ENCODE peak calls at places on chromosome X, in eight cellular contexts. One of them, this sample, is unnamed.

GRCh38 chrX:124042042-124042441 is 80.5 kb downstream of the STAG2 start:
- DNase-seq in NAMALWA: no peak
- DNase-seq in left colon: no peak
- DNase-seq in mucosa of gallbladder: no peak
- DNase-seq in fibroblast of the conjunctiva: no peak
- DNase-seq in stomach: no peak
- DNase-seq in mesothelial cell of epicardium: no peak
- DNase-seq in G401: no peak
- DNase-seq in this sample: no peak

GRCh38 chrX:75076429-75076828 is 79.7 kb downstream of the ABCB7 start:
- DNase-seq in NAMALWA: no peak
- DNase-seq in left colon: no peak
- DNase-seq in mucosa of gallbladder: no peak
- DNase-seq in fibroblast of the conjunctiva: no peak
- DNase-seq in stomach: no peak
- DNase-seq in mesothelial cell of epicardium: no peak
- DNase-seq in G401: no peak
- DNase-seq in this sample: no peak

GRCh38 chrX:10433296-10433965 is 187.0 kb downstream of the MID1 start:
- DNase-seq in NAMALWA: no peak
- DNase-seq in left colon: no peak
- DNase-seq in mucosa of gallbladder: no peak
- DNase-seq in fibroblast of the conjunctiva: no peak
- DNase-seq in stomach: no peak
- DNase-seq in mesothelial cell of epicardium: no peak
- DNase-seq in G401: peak; percentile 37
- DNase-seq in this sample: no peak

GRCh38 chrX:13196778-13197177 is 123.1 kb downstream of the ATXN3L start:
- DNase-seq in NAMALWA: no peak
- DNase-seq in left colon: no peak
- DNase-seq in mucosa of gallbladder: no peak
- DNase-seq in fibroblast of the conjunctiva: no peak
- DNase-seq in stomach: no peak
- DNase-seq in mesothelial cell of epicardium: no peak
- DNase-seq in G401: no peak
- DNase-seq in this sample: no peak

GRCh38 chrX:109684136-109684535 is 48.9 kb downstream of the ACSL4 start:
- DNase-seq in NAMALWA: no peak
- DNase-seq in left colon: no peak
- DNase-seq in mucosa of gallbladder: no peak
- DNase-seq in fibroblast of the conjunctiva: no peak
- DNase-seq in stomach: no peak
- DNase-seq in mesothelial cell of epicardium: no peak
- DNase-seq in G401: no peak
- DNase-seq in this sample: no peak

GRCh38 chrX:112734250-112734649 is 54.5 kb upstream of the LHFPL1 start:
- DNase-seq in NAMALWA: no peak
- DNase-seq in left colon: no peak
- DNase-seq in mucosa of gallbladder: no peak
- DNase-seq in fibroblast of the conjunctiva: no peak
- DNase-seq in stomach: no peak
- DNase-seq in mesothelial cell of epicardium: no peak
- DNase-seq in G401: no peak
- DNase-seq in this sample: no peak

GRCh38 chrX:11351375-11352295 is 58.4 kb downstream of the AMELX start:
- DNase-seq in NAMALWA: no peak
- DNase-seq in left colon: peak; percentile 46
- DNase-seq in mucosa of gallbladder: peak; percentile 51
- DNase-seq in fibroblast of the conjunctiva: no peak
- DNase-seq in stomach: peak; percentile 40
- DNase-seq in mesothelial cell of epicardium: no peak
- DNase-seq in G401: peak; percentile 1
- DNase-seq in this sample: no peak

GRCh38 chrX:54926978-54927377 is 6.4 kb downstream of the TRO start:
- DNase-seq in NAMALWA: no peak
- DNase-seq in left colon: no peak
- DNase-seq in mucosa of gallbladder: no peak
- DNase-seq in fibroblast of the conjunctiva: no peak
- DNase-seq in stomach: no peak
- DNase-seq in mesothelial cell of epicardium: no peak
- DNase-seq in G401: no peak
- DNase-seq in this sample: no peak

GRCh38 chrX:100083146-100083715 is 326.8 kb downstream of the PCDH19 start:
- DNase-seq in NAMALWA: no peak
- DNase-seq in left colon: no peak
- DNase-seq in mucosa of gallbladder: no peak
- DNase-seq in fibroblast of the conjunctiva: no peak
- DNase-seq in stomach: no peak
- DNase-seq in mesothelial cell of epicardium: no peak
- DNase-seq in G401: no peak
- DNase-seq in this sample: no peak

GRCh38 chrX:109635151-109635550 is 10.2 kb upstream of the KCNE5 start:
- DNase-seq in NAMALWA: peak; percentile 54
- DNase-seq in left colon: no peak
- DNase-seq in mucosa of gallbladder: no peak
- DNase-seq in fibroblast of the conjunctiva: no peak
- DNase-seq in stomach: no peak
- DNase-seq in mesothelial cell of epicardium: no peak
- DNase-seq in G401: no peak
- DNase-seq in this sample: peak; percentile 7

GRCh38 chrX:17788439-17788838 is 51.1 kb downstream of the SCML1 start:
- DNase-seq in NAMALWA: peak; percentile 45
- DNase-seq in left colon: no peak
- DNase-seq in mucosa of gallbladder: peak; percentile 15
- DNase-seq in fibroblast of the conjunctiva: no peak
- DNase-seq in stomach: peak; percentile 39
- DNase-seq in mesothelial cell of epicardium: no peak
- DNase-seq in G401: peak; percentile 51
- DNase-seq in this sample: peak; percentile 25

GRCh38 chrX:120111611-120112010 is 4.1 kb downstream of the RHOXF1 start:
- DNase-seq in NAMALWA: no peak
- DNase-seq in left colon: no peak
- DNase-seq in mucosa of gallbladder: no peak
- DNase-seq in fibroblast of the conjunctiva: no peak
- DNase-seq in stomach: no peak
- DNase-seq in mesothelial cell of epicardium: no peak
- DNase-seq in G401: no peak
- DNase-seq in this sample: no peak

GRCh38 chrX:55161581-55161980 is 58.6 kb upstream of the PAGE5 start:
- DNase-seq in NAMALWA: peak; percentile 0
- DNase-seq in left colon: no peak
- DNase-seq in mucosa of gallbladder: no peak
- DNase-seq in fibroblast of the conjunctiva: no peak
- DNase-seq in stomach: no peak
- DNase-seq in mesothelial cell of epicardium: no peak
- DNase-seq in G401: peak; percentile 23
- DNase-seq in this sample: no peak

GRCh38 chrX:150574824-150575409 is 6.5 kb downstream of the MTM1 start:
- DNase-seq in NAMALWA: no peak
- DNase-seq in left colon: no peak
- DNase-seq in mucosa of gallbladder: no peak
- DNase-seq in fibroblast of the conjunctiva: no peak
- DNase-seq in stomach: no peak
- DNase-seq in mesothelial cell of epicardium: no peak
- DNase-seq in G401: no peak
- DNase-seq in this sample: no peak

GRCh38 chrX:40268126-40268525 is 170.4 kb upstream of the BCOR start:
- DNase-seq in NAMALWA: no peak
- DNase-seq in left colon: no peak
- DNase-seq in mucosa of gallbladder: no peak
- DNase-seq in fibroblast of the conjunctiva: no peak
- DNase-seq in stomach: no peak
- DNase-seq in mesothelial cell of epicardium: no peak
- DNase-seq in G401: no peak
- DNase-seq in this sample: no peak

GRCh38 chrX:107713205-107714195 is 62.1 kb downstream of the TSC22D3 start:
- DNase-seq in NAMALWA: no peak
- DNase-seq in left colon: no peak
- DNase-seq in mucosa of gallbladder: no peak
- DNase-seq in fibroblast of the conjunctiva: no peak
- DNase-seq in stomach: no peak
- DNase-seq in mesothelial cell of epicardium: no peak
- DNase-seq in G401: peak; percentile 89
- DNase-seq in this sample: no peak

GRCh38 chrX:150361070-150361776 is 1.9 kb upstream of the MAMLD1 start:
- DNase-seq in NAMALWA: peak; percentile 15
- DNase-seq in left colon: no peak
- DNase-seq in mucosa of gallbladder: no peak
- DNase-seq in fibroblast of the conjunctiva: no peak
- DNase-seq in stomach: no peak
- DNase-seq in mesothelial cell of epicardium: no peak
- DNase-seq in G401: peak; percentile 7
- DNase-seq in this sample: no peak

GRCh38 chrX:154370300-154370881 is 4.0 kb downstream of the FLNA start:
- DNase-seq in NAMALWA: no peak
- DNase-seq in left colon: no peak
- DNase-seq in mucosa of gallbladder: no peak
- DNase-seq in fibroblast of the conjunctiva: no peak
- DNase-seq in stomach: no peak
- DNase-seq in mesothelial cell of epicardium: no peak
- DNase-seq in G401: no peak
- DNase-seq in this sample: no peak

GRCh38 chrX:63922221-63922620 is 137.2 kb upstream of the ARHGEF9 start:
- DNase-seq in NAMALWA: no peak
- DNase-seq in left colon: no peak
- DNase-seq in mucosa of gallbladder: no peak
- DNase-seq in fibroblast of the conjunctiva: no peak
- DNase-seq in stomach: no peak
- DNase-seq in mesothelial cell of epicardium: no peak
- DNase-seq in G401: no peak
- DNase-seq in this sample: no peak

GRCh38 chrX:149114874-149115273 is 390.2 kb downstream of the IDS start:
- DNase-seq in NAMALWA: no peak
- DNase-seq in left colon: no peak
- DNase-seq in mucosa of gallbladder: no peak
- DNase-seq in fibroblast of the conjunctiva: no peak
- DNase-seq in stomach: no peak
- DNase-seq in mesothelial cell of epicardium: no peak
- DNase-seq in G401: no peak
- DNase-seq in this sample: no peak

GRCh38 chrX:940691-941090 is 271.8 kb downstream of the CRLF2 start:
- DNase-seq in NAMALWA: no peak
- DNase-seq in left colon: no peak
- DNase-seq in mucosa of gallbladder: peak; percentile 2
- DNase-seq in fibroblast of the conjunctiva: no peak
- DNase-seq in stomach: no peak
- DNase-seq in mesothelial cell of epicardium: no peak
- DNase-seq in G401: no peak
- DNase-seq in this sample: no peak

GRCh38 chrX:80667967-80668366 is 141.7 kb downstream of the BRWD3 start:
- DNase-seq in NAMALWA: no peak
- DNase-seq in left colon: no peak
- DNase-seq in mucosa of gallbladder: no peak
- DNase-seq in fibroblast of the conjunctiva: no peak
- DNase-seq in stomach: no peak
- DNase-seq in mesothelial cell of epicardium: no peak
- DNase-seq in G401: no peak
- DNase-seq in this sample: no peak

GRCh38 chrX:101399825-101400224 is 7.9 kb downstream of the GLA start:
- DNase-seq in NAMALWA: no peak
- DNase-seq in left colon: no peak
- DNase-seq in mucosa of gallbladder: no peak
- DNase-seq in fibroblast of the conjunctiva: no peak
- DNase-seq in stomach: no peak
- DNase-seq in mesothelial cell of epicardium: no peak
- DNase-seq in G401: no peak
- DNase-seq in this sample: no peak

GRCh38 chrX:39427492-39428289 is 626.4 kb downstream of the MID1IP1 start:
- DNase-seq in NAMALWA: no peak
- DNase-seq in left colon: no peak
- DNase-seq in mucosa of gallbladder: no peak
- DNase-seq in fibroblast of the conjunctiva: peak; percentile 1
- DNase-seq in stomach: no peak
- DNase-seq in mesothelial cell of epicardium: no peak
- DNase-seq in G401: no peak
- DNase-seq in this sample: no peak

GRCh38 chrX:13165747-13166146 is 121.3 kb upstream of the FAM9C start:
- DNase-seq in NAMALWA: no peak
- DNase-seq in left colon: no peak
- DNase-seq in mucosa of gallbladder: no peak
- DNase-seq in fibroblast of the conjunctiva: no peak
- DNase-seq in stomach: no peak
- DNase-seq in mesothelial cell of epicardium: no peak
- DNase-seq in G401: no peak
- DNase-seq in this sample: peak; percentile 51

GRCh38 chrX:625137-625691 is 5.4 kb upstream of the SHOX start:
- DNase-seq in NAMALWA: no peak
- DNase-seq in left colon: no peak
- DNase-seq in mucosa of gallbladder: peak; percentile 2
- DNase-seq in fibroblast of the conjunctiva: no peak
- DNase-seq in stomach: no peak
- DNase-seq in mesothelial cell of epicardium: no peak
- DNase-seq in G401: no peak
- DNase-seq in this sample: no peak

GRCh38 chrX:38882894-38883620 is 81.8 kb downstream of the MID1IP1 start:
- DNase-seq in NAMALWA: peak; percentile 48
- DNase-seq in left colon: no peak
- DNase-seq in mucosa of gallbladder: no peak
- DNase-seq in fibroblast of the conjunctiva: peak; percentile 12
- DNase-seq in stomach: peak; percentile 36
- DNase-seq in mesothelial cell of epicardium: no peak
- DNase-seq in G401: no peak
- DNase-seq in this sample: no peak

GRCh38 chrX:33194876-33195433 is 16.4 kb downstream of the DMD start:
- DNase-seq in NAMALWA: no peak
- DNase-seq in left colon: no peak
- DNase-seq in mucosa of gallbladder: no peak
- DNase-seq in fibroblast of the conjunctiva: peak; percentile 5
- DNase-seq in stomach: no peak
- DNase-seq in mesothelial cell of epicardium: no peak
- DNase-seq in G401: no peak
- DNase-seq in this sample: no peak

GRCh38 chrX:50769389-50770063 is 44.5 kb downstream of the SHROOM4 start:
- DNase-seq in NAMALWA: no peak
- DNase-seq in left colon: peak; percentile 82
- DNase-seq in mucosa of gallbladder: no peak
- DNase-seq in fibroblast of the conjunctiva: no peak
- DNase-seq in stomach: no peak
- DNase-seq in mesothelial cell of epicardium: no peak
- DNase-seq in G401: no peak
- DNase-seq in this sample: no peak

GRCh38 chrX:103747199-103747598 is 29.4 kb upstream of the PLP1 start:
- DNase-seq in NAMALWA: no peak
- DNase-seq in left colon: no peak
- DNase-seq in mucosa of gallbladder: no peak
- DNase-seq in fibroblast of the conjunctiva: no peak
- DNase-seq in stomach: no peak
- DNase-seq in mesothelial cell of epicardium: no peak
- DNase-seq in G401: no peak
- DNase-seq in this sample: no peak

GRCh38 chrX:113422323-113422722 is 581.7 kb upstream of the AMOT start:
- DNase-seq in NAMALWA: no peak
- DNase-seq in left colon: no peak
- DNase-seq in mucosa of gallbladder: no peak
- DNase-seq in fibroblast of the conjunctiva: no peak
- DNase-seq in stomach: no peak
- DNase-seq in mesothelial cell of epicardium: no peak
- DNase-seq in G401: no peak
- DNase-seq in this sample: no peak

GRCh38 chrX:40422021-40422420 is 158.7 kb upstream of the ATP6AP2 start:
- DNase-seq in NAMALWA: no peak
- DNase-seq in left colon: no peak
- DNase-seq in mucosa of gallbladder: no peak
- DNase-seq in fibroblast of the conjunctiva: no peak
- DNase-seq in stomach: no peak
- DNase-seq in mesothelial cell of epicardium: no peak
- DNase-seq in G401: no peak
- DNase-seq in this sample: no peak

GRCh38 chrX:3567681-3568080 is 145.8 kb downstream of the PRKX start:
- DNase-seq in NAMALWA: no peak
- DNase-seq in left colon: no peak
- DNase-seq in mucosa of gallbladder: no peak
- DNase-seq in fibroblast of the conjunctiva: no peak
- DNase-seq in stomach: no peak
- DNase-seq in mesothelial cell of epicardium: no peak
- DNase-seq in G401: no peak
- DNase-seq in this sample: no peak

GRCh38 chrX:42944381-42944998 is 166.5 kb upstream of the PPP1R2C start:
- DNase-seq in NAMALWA: peak; percentile 48
- DNase-seq in left colon: no peak
- DNase-seq in mucosa of gallbladder: no peak
- DNase-seq in fibroblast of the conjunctiva: no peak
- DNase-seq in stomach: no peak
- DNase-seq in mesothelial cell of epicardium: no peak
- DNase-seq in G401: no peak
- DNase-seq in this sample: no peak